ENCODE peak calls at places on chromosomes 1 and 21, in four cellular contexts. P is EL, J is neuronal stem cell, X is HAP-1. Z is an unnamed sample.

GRCh38 chr1:40232444-40232843 is 15.3 kb upstream of the TMCO2 start:
- DNase-seq in P (no peak), J (no peak), X (no peak), Z (no peak)

GRCh38 chr1:226443439-226443838 is 35.5 kb upstream of the PARP1 start:
- DNase-seq in P (peak), J (no peak), X (no peak), Z (no peak)

GRCh38 chr1:29682171-29682917 is 446.0 kb downstream of the PTPRU start:
- DNase-seq in P (no peak), J (no peak), X (no peak), Z (no peak)

GRCh38 chr1:21869620-21870121 is 57.6 kb downstream of the LDLRAD2 start:
- DNase-seq in P (peak), J (no peak), X (no peak), Z (no peak)

GRCh38 chr1:217272385-217272784 is 358.5 kb downstream of the GPATCH2 start:
- DNase-seq in P (peak), J (no peak), X (no peak), Z (no peak)

GRCh38 chr1:19344372-19344810 is 32.3 kb downstream of the SLC66A1 start:
- DNase-seq in P (peak), J (peak), X (no peak), Z (peak)

GRCh38 chr1:29136463-29136915 is 12.8 kb upstream of the TMEM200B start:
- DNase-seq in P (no peak), J (no peak), X (peak), Z (peak)

GRCh38 chr1:11967028-11967547 is 13.2 kb upstream of the MFN2 start:
- DNase-seq in P (peak), J (peak), X (peak), Z (peak)

GRCh38 chr1:67645495-67646144 is 39.4 kb upstream of the GADD45A start:
- DNase-seq in P (no peak), J (peak), X (no peak), Z (no peak)

GRCh38 chr1:178120088-178120487 is 26.2 kb downstream of the RASAL2 start:
- DNase-seq in P (no peak), J (no peak), X (no peak), Z (no peak)

GRCh38 chr1:53617382-53618217 is 121.4 kb downstream of the GLIS1 start:
- DNase-seq in P (peak), J (no peak), X (no peak), Z (no peak)

GRCh38 chr1:16139473-16139962 is 16.4 kb downstream of the EPHA2 start:
- DNase-seq in P (peak), J (no peak), X (no peak), Z (no peak)

GRCh38 chr21:14290584-14290983 is 74.6 kb downstream of the RBM11 start:
- DNase-seq in P (no peak), J (no peak), X (no peak), Z (no peak)

GRCh38 chr1:53892911-53893310 is 1.1 kb upstream of the DIO1 start:
- DNase-seq in P (no peak), J (no peak), X (no peak), Z (no peak)

GRCh38 chr21:39373634-39374033 is 24.7 kb upstream of the HMGN1 start:
- DNase-seq in P (peak), J (no peak), X (no peak), Z (peak)

GRCh38 chr1:104195395-104195794 is 445.7 kb downstream of the AMY1C start:
- DNase-seq in P (no peak), J (no peak), X (no peak), Z (peak)

GRCh38 chr21:44855572-44855971 is 17.9 kb downstream of the PTTG1IP start:
- DNase-seq in P (no peak), J (no peak), X (no peak), Z (no peak)

GRCh38 chr1:115041654-115042053 is 12.0 kb downstream of the TSHB start:
- DNase-seq in P (peak), J (no peak), X (peak), Z (peak)

GRCh38 chr21:29196021-29196663 is 65.7 kb downstream of the MAP3K7CL start:
- DNase-seq in P (peak), J (no peak), X (no peak), Z (peak)

GRCh38 chr1:111191496-111191895 is 8.9 kb downstream of the DENND2D start:
- DNase-seq in P (peak), J (no peak), X (no peak), Z (no peak)

GRCh38 chr1:45359882-45360513 is 19.8 kb upstream of the MUTYH start:
- DNase-seq in P (peak), J (no peak), X (peak), Z (peak)

Z was measured in HEK293T.